ENCODE peak calls at places on chromosomes 11 and 22, in four cellular contexts. P, J, F and E are unnamed samples. For H3K4me1, the result is how much of the 10 kb centered on the place peaks cover.

GRCh38 chr11:123122341-123122740 is 60.4 kb upstream of the HSPA8 start:
- DNase-seq in P (no peak), J (peak), F (peak), E (no peak)

GRCh38 chr11:64186205-64187165 is 514 bp downstream of the STIP1 start:
- DNase-seq in P (peak), J (no peak), F (no peak), E (peak)

GRCh38 chr11:79925570-79925969 is 484.7 kb upstream of the TENM4 start:
- DNase-seq in P (no peak), J (no peak), F (no peak), E (no peak)

GRCh38 chr11:10396771-10397170 is 58.3 kb upstream of the AMPD3 start:
- DNase-seq in P (no peak), J (no peak), F (no peak), E (no peak)

GRCh38 chr11:86578727-86579405 is 93.5 kb downstream of the ME3 start:
- DNase-seq in P (no peak), J (no peak), F (no peak), E (no peak)

GRCh38 chr11:86722041-86722440 is 49.6 kb upstream of the ME3 start:
- DNase-seq in P (no peak), J (peak), F (no peak), E (no peak)

GRCh38 chr11:122781378-122782040 is 56.8 kb upstream of the CRTAM start:
- DNase-seq in P (peak), J (peak), F (peak), E (peak)

GRCh38 chr11:16278273-16278672 is 78.1 kb downstream of the SOX6 start:
- DNase-seq in P (no peak), J (no peak), F (no peak), E (no peak)

GRCh38 chr11:90134420-90135003 is at the start of gene NAALAD2:
- DNase-seq in P (peak), J (peak), F (peak), E (no peak)

GRCh38 chr22:46761539-46762237 is 762 bp upstream of the TBC1D22A start:
- DNase-seq in P (peak), J (no peak), F (no peak), E (no peak)
- H3K4me1 ChIP-seq in P (under half), J (under half), F (under half), E (under half)

GRCh38 chr22:20517841-20518592 is 10.6 kb downstream of the MED15 start:
- DNase-seq in P (no peak), J (no peak), F (no peak), E (no peak)
- H3K4me1 ChIP-seq in P (under half), J (under half), F (under half), E (half or more)

GRCh38 chr11:12285106-12285505 is 92.3 kb upstream of the PARVA start:
- DNase-seq in P (no peak), J (peak), F (no peak), E (no peak)
- H3K4me1 ChIP-seq in P (under half), J (half or more), F (half or more), E (under half)

GRCh38 chr22:23245045-23245798 is 64.9 kb downstream of the BCR start:
- DNase-seq in P (no peak), J (peak), F (no peak), E (no peak)
- H3K4me1 ChIP-seq in P (under half), J (under half), F (under half), E (half or more)

GRCh38 chr22:41775338-41775737 is 25.1 kb upstream of the CCDC134 start:
- DNase-seq in P (no peak), J (no peak), F (no peak), E (no peak)
- H3K4me1 ChIP-seq in P (under half), J (under half), F (under half), E (under half)

GRCh38 chr22:43944670-43945430 is 10.4 kb upstream of the SAMM50 start:
- DNase-seq in P (no peak), J (no peak), F (no peak), E (no peak)
- H3K4me1 ChIP-seq in P (under half), J (under half), F (under half), E (under half)

GRCh38 chr22:36682835-36683234 is 20.7 kb downstream of the CACNG2 start:
- DNase-seq in P (no peak), J (no peak), F (no peak), E (no peak)

GRCh38 chr22:36680038-36680437 is 23.5 kb downstream of the CACNG2 start:
- DNase-seq in P (no peak), J (no peak), F (no peak), E (no peak)

GRCh38 chr22:36673821-36674220 is 29.7 kb downstream of the CACNG2 start:
- DNase-seq in P (no peak), J (no peak), F (no peak), E (no peak)

GRCh38 chr22:36678477-36678876 is 25.1 kb downstream of the CACNG2 start:
- DNase-seq in P (no peak), J (no peak), F (no peak), E (no peak)
- H3K4me1 ChIP-seq in P (under half), J (under half), F (under half), E (under half)